ENCODE peak calls at places on chromosome 4, in five cellular contexts. D is HFF-Myc, X is B cell, W is omental fat pad, R is pancreas. C is an unnamed sample.
A peak's percentile ranks its signal among the peaks of the same experiment; 100 is the strongest.

GRCh38 chr4:19532120-19532848 is 719.4 kb upstream of the SLIT2 start:
- DNase-seq in D (peak; percentile 6), W (no peak), R (no peak), X (no peak), C (no peak)

GRCh38 chr4:17851921-17852320 is 41.1 kb downstream of the NCAPG start:
- DNase-seq in W (no peak), R (no peak), X (no peak), D (no peak), C (no peak)

GRCh38 chr4:113540859-113541258 is 220.7 kb downstream of the CAMK2D start:
- DNase-seq in X (no peak), R (no peak), D (no peak), W (no peak), C (no peak)

GRCh38 chr4:82358773-82359324 is 14.9 kb downstream of the HNRNPD start:
- DNase-seq in W (no peak), R (no peak), X (no peak), D (no peak), C (no peak)

GRCh38 chr4:77859256-77859655 is 3.4 kb upstream of the MRPL1 start:
- DNase-seq in X (no peak), R (peak; percentile 26), D (no peak), W (no peak), C (no peak)

GRCh38 chr4:7518871-7519637 is 84.3 kb upstream of the PSAPL1 start:
- DNase-seq in X (no peak), R (no peak), W (no peak), D (no peak), C (no peak)

GRCh38 chr4:182575225-182575624 is 332.0 kb downstream of the TENM3 start:
- DNase-seq in W (no peak), X (no peak), D (no peak), R (no peak), C (no peak)

GRCh38 chr4:153428816-153429592 is 37.2 kb upstream of the TMEM131L start:
- DNase-seq in R (no peak), W (no peak), D (no peak), X (no peak), C (no peak)

GRCh38 chr4:87243426-87244053 is 23.1 kb upstream of the KLHL8 start:
- DNase-seq in R (no peak), W (no peak), X (no peak), D (no peak), C (no peak)

GRCh38 chr4:158005021-158005420 is 167.8 kb downstream of the GASK1B start:
- DNase-seq in W (no peak), D (no peak), X (no peak), R (no peak), C (no peak)

GRCh38 chr4:81747242-81747930 is 275.7 kb upstream of the RASGEF1B start:
- DNase-seq in D (no peak), W (no peak), X (peak; percentile 29), R (no peak), C (no peak)

GRCh38 chr4:31081375-31081774 is 361.2 kb downstream of the PCDH7 start:
- DNase-seq in R (no peak), W (no peak), D (no peak), X (no peak), C (no peak)

GRCh38 chr4:19678763-19679162 is 572.9 kb upstream of the SLIT2 start:
- DNase-seq in W (no peak), R (no peak), D (no peak), X (no peak), C (no peak)

GRCh38 chr4:79597266-79597665 is 189.2 kb upstream of the GK2 start:
- DNase-seq in D (no peak), W (no peak), R (no peak), X (no peak), C (no peak)

GRCh38 chr4:171534391-171534790 is 278.8 kb upstream of the GALNTL6 start:
- DNase-seq in R (no peak), D (no peak), W (no peak), X (no peak), C (no peak)

GRCh38 chr4:20838476-20838875 is 138.2 kb downstream of the PACRGL start:
- DNase-seq in X (no peak), D (no peak), R (no peak), W (no peak), C (no peak)

GRCh38 chr4:40699648-40700047 is 50.1 kb upstream of the NSUN7 start:
- DNase-seq in W (no peak), R (no peak), X (no peak), D (no peak), C (no peak)

GRCh38 chr4:83191026-83191425 is 76.5 kb upstream of the PLAC8 start:
- DNase-seq in D (no peak), R (no peak), W (no peak), X (no peak), C (no peak)

GRCh38 chr4:149999485-150000074 is 78.7 kb upstream of the DCLK2 start:
- DNase-seq in D (peak; percentile 59), R (peak; percentile 28), W (no peak), X (peak; percentile 48), C (no peak)

GRCh38 chr4:77817304-77818076 is 1.7 kb downstream of the CNOT6L start:
- DNase-seq in D (no peak), W (no peak), R (peak; percentile 28), X (peak; percentile 22), C (no peak)

GRCh38 chr4:127642169-127642568 is 9.4 kb downstream of the INTU start:
- DNase-seq in X (no peak), D (no peak), R (no peak), W (no peak), C (no peak)

GRCh38 chr4:69994782-69995181 is 984 bp upstream of the STATH start:
- DNase-seq in R (no peak), W (no peak), D (no peak), X (no peak), C (no peak)

GRCh38 chr4:157804986-157805385 is 367.8 kb downstream of the GASK1B start:
- DNase-seq in W (no peak), X (no peak), D (no peak), R (no peak), C (no peak)

GRCh38 chr4:177239475-177239874 is 70.2 kb upstream of the NEIL3 start:
- DNase-seq in D (no peak), R (no peak), W (no peak), X (no peak), C (no peak)

GRCh38 chr4:26238782-26239647 is 81.8 kb upstream of the RBPJ start:
- DNase-seq in D (no peak), W (no peak), X (no peak), R (no peak), C (no peak)

GRCh38 chr4:184066584-184067300 is 150.9 kb downstream of the ENPP6 start:
- DNase-seq in D (no peak), X (no peak), W (no peak), R (no peak), C (no peak)

GRCh38 chr4:125801924-125802323 is 487.2 kb downstream of the FAT4 start:
- DNase-seq in X (no peak), W (no peak), D (no peak), R (no peak), C (no peak)

GRCh38 chr4:54626113-54626512 is 31.6 kb upstream of the KIT start:
- DNase-seq in X (no peak), W (no peak), R (peak; percentile 62), D (no peak), C (no peak)

GRCh38 chr4:151962138-151962845 is 201.5 kb upstream of the GATB start:
- DNase-seq in D (no peak), X (no peak), R (no peak), W (no peak), C (no peak)

GRCh38 chr4:159160242-159160641 is 57.4 kb downstream of the RAPGEF2 start:
- DNase-seq in X (no peak), R (no peak), D (peak; percentile 15), W (no peak), C (no peak)

GRCh38 chr4:112251044-112251632 is 19.6 kb downstream of the AP1AR start:
- DNase-seq in R (no peak), D (no peak), W (no peak), X (no peak), C (no peak)

GRCh38 chr4:186067757-186068385 is 1.1 kb upstream of the TLR3 start:
- DNase-seq in X (peak; percentile 25), R (peak; percentile 84), D (peak; percentile 40), W (no peak), C (no peak)

GRCh38 chr4:56460085-56460484 is 7.3 kb upstream of the SRP72 start:
- DNase-seq in X (no peak), W (no peak), D (no peak), R (no peak), C (no peak)

GRCh38 chr4:159070742-159071141 is 32.1 kb upstream of the RAPGEF2 start:
- DNase-seq in W (no peak), X (no peak), R (no peak), D (peak; percentile 57), C (no peak)

GRCh38 chr4:74189331-74190043 is 31.6 kb downstream of the MTHFD2L start:
- DNase-seq in R (no peak), W (no peak), D (peak; percentile 36), X (peak; percentile 70), C (no peak)

DNA sequence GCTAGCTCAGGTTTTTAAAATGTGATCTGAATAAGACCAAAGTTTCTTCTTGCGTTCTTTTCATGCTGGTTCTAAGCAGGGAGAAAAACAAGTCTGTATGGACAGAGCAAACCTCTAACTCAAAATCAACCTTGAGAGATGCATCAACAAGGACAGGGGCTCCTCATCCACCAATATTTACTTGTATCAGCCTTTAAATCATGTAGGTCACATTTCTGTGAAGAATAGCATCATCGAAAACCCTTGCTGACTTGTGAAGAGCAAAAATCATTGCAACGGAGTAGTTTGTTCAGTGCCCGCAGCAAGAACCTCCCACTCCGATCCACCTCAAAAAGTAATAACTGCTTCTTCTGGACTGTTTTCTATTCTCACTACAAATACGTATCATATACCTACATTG is 1.2 kb downstream of the ATP10D start:
- DNase-seq in D (no peak), W (no peak), X (no peak), R (no peak), C (no peak)
- TF ChIP-seq CTCF in D (no peak), W (no peak), X (no peak), R (no peak), C (no peak)

GRCh38 chr4:42578187-42578586 is 78.7 kb downstream of the ATP8A1 start:
- DNase-seq in R (no peak), X (no peak), W (no peak), D (no peak), C (no peak)
- TF ChIP-seq CTCF in R (no peak), X (no peak), W (no peak), D (no peak), C (no peak)

GRCh38 chr4:46387956-46388355 is 2.0 kb downstream of the GABRA2 start:
- DNase-seq in R (no peak), D (no peak), W (no peak), X (no peak), C (no peak)
- TF ChIP-seq CTCF in R (no peak), D (no peak), W (no peak), X (no peak), C (no peak)

DNA sequence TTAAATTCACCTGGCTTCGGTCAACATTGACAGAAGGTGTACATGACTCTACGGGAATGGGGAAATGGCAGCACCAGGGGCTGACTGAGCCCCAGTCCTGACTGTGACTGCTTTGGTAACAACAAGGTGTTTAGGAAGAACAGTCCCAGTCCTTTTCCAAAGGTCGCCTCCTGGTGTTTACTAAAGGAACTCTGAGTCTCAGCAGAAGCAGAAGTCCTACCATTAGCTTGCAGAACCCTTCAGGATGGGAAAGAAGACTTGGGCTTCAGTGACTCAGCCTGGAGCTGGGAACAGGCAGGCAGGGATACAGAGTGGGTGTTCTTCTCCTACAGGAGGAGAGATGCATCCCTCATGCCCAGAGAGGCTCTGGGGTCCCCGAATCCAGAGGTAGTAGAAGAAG is 103.3 kb downstream of the MGST2 start:
- DNase-seq in D (no peak), W (no peak), R (no peak), X (no peak), C (no peak)
- TF ChIP-seq CTCF in D (no peak), W (no peak), R (no peak), X (no peak), C (no peak)

GRCh38 chr4:38873290-38873949 is 5.8 kb downstream of the FAM114A1 start:
- DNase-seq in W (no peak), R (no peak), X (no peak), D (no peak), C (no peak)
- TF ChIP-seq CTCF in W (no peak), R (no peak), X (no peak), D (peak; percentile 7), C (no peak)